ENCODE peak calls at places on chromosome 2, in nine cellular contexts. K is H1, X is spleen, R is transverse colon, U is GM23338, Q is SK-N-SH, B is sigmoid colon, Y is prostate gland, P is HCT116. I is an unnamed sample.

GRCh38 chr2:23693606-23693951 is 233.3 kb downstream of the ATAD2B start:
- DNase-seq in K (no peak), X (no peak), R (no peak), U (no peak), Q (peak; percentile 33), B (no peak), Y (no peak), P (no peak), I (no peak)

GRCh38 chr2:86636842-86637241 is 13.2 kb upstream of the RNF103 start:
- DNase-seq in K (no peak), X (no peak), R (no peak), U (no peak), Q (no peak), B (no peak), Y (no peak), P (no peak), I (peak; percentile 60)

GRCh38 chr2:170530284-170530745 is 184.8 kb upstream of the SP5 start:
- DNase-seq in K (no peak), X (no peak), R (peak; percentile 79), U (peak; percentile 61), Q (peak; percentile 51), B (peak; percentile 96), Y (peak; percentile 90), P (no peak), I (no peak)

GRCh38 chr2:145185696-145186095 is 665.8 kb upstream of the ZEB2 start:
- DNase-seq in K (no peak), X (no peak), R (no peak), U (no peak), Q (no peak), B (no peak), Y (no peak), P (no peak), I (no peak)

GRCh38 chr2:72892506-72893173 is 5.4 kb downstream of the SPR start:
- DNase-seq in K (no peak), X (peak; percentile 88), R (peak; percentile 76), U (peak; percentile 87), Q (peak; percentile 77), B (peak; percentile 79), Y (peak; percentile 51), P (no peak), I (peak; percentile 74)

GRCh38 chr2:3805120-3805519 is 101.7 kb downstream of the DCDC2C start:
- DNase-seq in K (no peak), X (no peak), R (no peak), U (peak; percentile 74), Q (peak; percentile 75), B (no peak), Y (peak; percentile 38), P (peak; percentile 23), I (peak; percentile 5)

GRCh38 chr2:226797289-226797988 is 2.2 kb downstream of the IRS1 start:
- DNase-seq in K (no peak), X (peak; percentile 80), R (peak; percentile 40), U (no peak), Q (peak; percentile 16), B (peak; percentile 87), Y (peak; percentile 49), P (no peak), I (no peak)

GRCh38 chr2:190343500-190344274 is at the start of gene INPP1:
- DNase-seq in K (no peak), X (peak; percentile 92), R (peak; percentile 74), U (peak; percentile 76), Q (peak; percentile 87), B (peak; percentile 85), Y (peak; percentile 25), P (no peak), I (peak; percentile 91)

GRCh38 chr2:141493936-141494335 is 636.9 kb downstream of the LRP1B start:
- DNase-seq in K (no peak), X (no peak), R (no peak), U (no peak), Q (no peak), B (no peak), Y (no peak), P (no peak), I (no peak)

GRCh38 chr2:223026357-223027110 is 25.5 kb upstream of the KCNE4 start:
- DNase-seq in K (no peak), X (no peak), R (no peak), U (no peak), Q (no peak), B (no peak), Y (no peak), P (no peak), I (no peak)

DNA sequence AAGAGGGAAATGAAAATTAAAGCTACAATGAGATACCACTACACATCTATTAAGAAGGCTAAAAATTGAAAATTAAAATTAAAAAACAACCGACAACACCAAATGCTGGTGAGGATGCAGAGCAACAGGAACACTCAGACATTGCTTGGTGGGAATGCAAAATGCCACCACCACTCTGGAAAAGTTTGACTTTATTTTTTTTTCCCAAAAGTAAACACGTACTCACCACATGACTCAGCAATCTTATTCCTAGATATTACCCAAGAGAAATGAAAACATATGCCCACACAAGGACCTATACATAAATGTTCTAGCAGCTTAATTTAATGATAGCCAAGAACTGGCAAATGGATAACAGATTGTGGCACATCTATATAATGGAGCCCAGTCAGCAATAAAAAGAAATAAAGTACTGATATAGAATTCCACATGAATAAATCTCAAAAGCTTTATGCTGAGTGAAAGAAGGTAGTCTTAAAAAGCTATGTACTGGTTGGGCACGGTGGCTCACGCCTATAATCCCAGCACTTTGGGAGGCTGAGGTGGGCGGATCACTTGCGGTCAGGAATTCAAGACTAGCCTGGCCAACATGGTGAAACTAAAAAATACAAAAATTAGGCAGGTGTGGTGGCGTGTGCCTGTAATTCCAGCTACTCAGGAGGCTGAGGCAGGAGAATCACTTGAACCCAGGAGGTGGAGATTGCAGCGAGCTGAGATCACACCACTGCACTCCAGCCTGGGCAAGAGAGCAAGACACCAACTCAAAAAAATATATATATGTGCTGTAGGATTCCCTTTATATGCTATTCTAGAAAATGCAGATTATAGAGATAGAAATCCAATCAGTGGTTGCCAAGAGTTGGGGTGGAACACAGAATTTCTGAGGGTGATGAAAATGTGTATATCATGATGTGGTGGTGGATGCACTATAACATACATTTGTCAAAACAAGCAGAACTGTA is 4.2 kb upstream of the PROC start:
- DNase-seq in K (no peak), X (no peak), R (no peak), U (no peak), Q (no peak), B (no peak), Y (no peak), P (no peak), I (no peak)
- TF ChIP-seq POLR2AphosphoS5 in K (no peak), X (no peak), R (no peak), U (no peak), Q (no peak), B (no peak), Y (no peak), P (no peak), I (no peak)

GRCh38 chr2:84881581-84882414 is 914 bp upstream of the TRABD2A start:
- DNase-seq in K (no peak), X (peak; percentile 93), R (peak; percentile 92), U (peak; percentile 96), Q (peak; percentile 75), B (peak; percentile 81), Y (peak; percentile 65), P (peak; percentile 71), I (peak; percentile 61)
- TF ChIP-seq CTCF in K (peak; percentile 66), X (peak; percentile 82), R (peak; percentile 72), U (peak; percentile 80), Q (peak; percentile 85), B (peak; percentile 64), Y (peak; percentile 53), P (peak; percentile 79), I (peak; percentile 25)

DNA sequence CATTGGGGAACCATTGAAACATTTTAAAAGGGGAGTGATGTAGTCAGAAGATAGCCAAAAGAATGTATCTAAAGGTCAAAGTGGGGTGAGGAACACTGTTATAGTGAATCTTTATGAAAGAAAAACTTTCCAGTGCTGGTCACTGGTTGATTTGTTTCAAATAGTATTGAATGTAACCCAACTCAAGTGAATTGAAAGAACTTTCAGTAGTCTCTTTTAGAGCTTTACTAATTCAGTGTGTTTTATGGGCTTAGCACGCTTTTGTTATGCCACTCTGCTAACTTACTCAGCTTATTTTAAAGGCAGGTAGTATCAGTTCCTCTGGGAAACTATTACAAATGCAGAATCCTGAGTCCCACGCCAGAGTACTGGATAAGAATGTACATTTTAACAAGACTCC is 57.3 kb downstream of the GTF2A1L start:
- DNase-seq in K (no peak), X (no peak), R (no peak), U (peak; percentile 2), Q (no peak), B (no peak), Y (no peak), P (no peak), I (no peak)
- TF ChIP-seq POLR2AphosphoS5 in K (no peak), X (no peak), R (no peak), U (no peak), Q (no peak), B (no peak), Y (no peak), P (no peak), I (no peak)

GRCh38 chr2:5690231-5690630 is 2.0 kb upstream of the SOX11 start:
- DNase-seq in K (no peak), X (no peak), R (no peak), U (no peak), Q (no peak), B (no peak), Y (no peak), P (no peak), I (no peak)

GRCh38 chr2:5690718-5691658 is 1.2 kb upstream of the SOX11 start:
- DNase-seq in K (no peak), X (no peak), R (no peak), U (peak; percentile 80), Q (peak; percentile 92), B (no peak), Y (no peak), P (no peak), I (no peak)

GRCh38 chr2:5692561-5693287 is 540 bp downstream of the SOX11 start:
- DNase-seq in K (no peak), X (peak; percentile 69), R (no peak), U (peak; percentile 54), Q (peak; percentile 68), B (no peak), Y (no peak), P (no peak), I (no peak)

GRCh38 chr2:5693288-5694015 is 1.3 kb downstream of the SOX11 start:
- DNase-seq in K (no peak), X (peak; percentile 73), R (no peak), U (peak; percentile 36), Q (peak; percentile 69), B (no peak), Y (no peak), P (no peak), I (no peak)

DNA sequence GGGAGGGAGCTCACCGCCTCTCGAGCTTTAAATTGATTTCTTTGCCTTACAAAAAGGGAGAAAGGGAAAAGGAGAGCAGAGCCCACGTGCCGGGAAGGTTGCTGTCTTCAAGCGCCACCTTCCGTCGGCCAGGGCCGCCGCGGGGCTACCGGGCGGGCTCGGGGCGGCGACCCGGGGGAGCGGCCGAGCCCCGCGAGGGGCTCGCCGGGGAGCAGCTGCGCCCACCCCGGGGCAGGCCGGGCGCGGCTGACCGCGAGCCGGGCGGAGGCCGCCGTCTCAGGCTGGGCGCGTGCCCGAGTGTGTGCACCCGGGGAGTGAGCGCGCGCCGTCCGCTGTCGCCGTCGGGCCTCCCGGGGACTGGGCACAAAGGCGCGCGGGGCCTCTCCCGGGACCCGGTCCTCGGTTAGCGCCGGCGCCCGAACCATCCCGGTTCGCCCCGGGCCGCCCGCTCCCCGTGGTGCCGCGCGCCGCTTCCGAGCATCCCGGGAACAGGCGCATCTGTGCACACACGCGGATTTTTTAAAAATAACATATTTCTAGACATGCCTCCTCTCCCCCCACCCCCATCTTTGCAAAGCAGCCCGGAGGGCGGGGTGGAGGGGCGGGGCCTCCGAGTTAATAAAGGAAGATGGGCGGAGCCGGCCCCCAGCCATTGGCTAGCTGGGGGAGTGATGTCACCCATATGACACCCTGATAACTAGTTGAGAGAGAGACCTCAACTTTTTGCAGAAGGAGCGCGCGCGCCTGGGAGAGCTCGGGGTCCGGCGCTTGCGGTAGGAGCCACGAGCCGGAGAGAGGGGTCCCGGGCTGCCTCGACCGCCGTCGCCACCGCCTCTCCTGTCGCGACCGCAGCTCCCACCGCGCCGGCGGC is at the start of gene SOX11:
- DNase-seq in K (peak; percentile 74), X (peak; percentile 69), R (peak; percentile 39), U (peak; percentile 97), Q (peak; percentile 99), B (peak; percentile 91), Y (no peak), P (no peak), I (no peak)
- TF ChIP-seq CTCF in K (peak; percentile 35), X (no peak), R (no peak), U (no peak), Q (peak; percentile 51), B (no peak), Y (no peak), P (no peak), I (no peak)

I was measured in HL-60.